ENCODE peak calls at places on chromosome 12, in four cellular contexts. D, E, U and R are unnamed samples.

GRCh38 chr12:52529417-52529816 is 9.2 kb upstream of the KRT5 start:
- DNase-seq in E (no peak), D (no peak), U (no peak), R (no peak)

GRCh38 chr12:124909831-124910560 is 4.5 kb downstream of the UBC start:
- DNase-seq in U (no peak), D (no peak), E (no peak), R (no peak)

GRCh38 chr12:27922591-27923139 is 49.9 kb downstream of the PTHLH start:
- DNase-seq in D (no peak), E (peak; percentile 37), U (no peak), R (no peak)

GRCh38 chr12:12272869-12273268 is 6.0 kb upstream of the LRP6 start:
- DNase-seq in E (no peak), U (no peak), D (no peak), R (no peak)

GRCh38 chr12:87815738-87816137 is 213.5 kb downstream of the C12orf50 start:
- DNase-seq in D (no peak), E (no peak), U (no peak), R (no peak)

GRCh38 chr12:39617887-39618286 is 1.7 kb downstream of the ABCD2 start:
- DNase-seq in U (no peak), E (no peak), D (no peak), R (no peak)

GRCh38 chr12:94149781-94150482 is 1.6 kb downstream of the PLXNC1 start:
- DNase-seq in U (peak; percentile 38), D (peak; percentile 71), E (peak; percentile 64), R (no peak)

GRCh38 chr12:121915841-121916321 is 2.5 kb upstream of the CFAP251 start:
- DNase-seq in U (no peak), E (no peak), D (no peak), R (no peak)

GRCh38 chr12:32031109-32031508 is 71.9 kb downstream of the RESF1 start:
- DNase-seq in E (no peak), U (no peak), D (no peak), R (no peak)

GRCh38 chr12:48567731-48568130 is 2.1 kb downstream of the LALBA start:
- DNase-seq in E (no peak), U (no peak), D (no peak), R (no peak)

GRCh38 chr12:89235189-89235993 is 116.9 kb downstream of the DUSP6 start:
- DNase-seq in U (no peak), D (no peak), E (no peak), R (no peak)

GRCh38 chr12:20808521-20808920 is 2.0 kb upstream of the SLCO1B3 start:
- DNase-seq in E (no peak), U (no peak), D (no peak), R (no peak)

GRCh38 chr12:114168061-114168460 is 201.9 kb upstream of the RBM19 start:
- DNase-seq in E (no peak), D (no peak), U (no peak), R (peak; percentile 14)

GRCh38 chr12:104749555-104749954 is 208.5 kb downstream of the SLC41A2 start:
- DNase-seq in D (no peak), U (no peak), E (no peak), R (no peak)

GRCh38 chr12:113464852-113465719 is 6.6 kb downstream of the LHX5 start:
- DNase-seq in E (no peak), D (no peak), U (no peak), R (no peak)

GRCh38 chr12:60072911-60073310 is 477.1 kb downstream of the SLC16A7 start:
- DNase-seq in U (no peak), E (no peak), D (no peak), R (peak; percentile 28)

GRCh38 chr12:58148405-58148804 is 207.0 kb downstream of the ATP23 start:
- DNase-seq in D (no peak), E (no peak), U (no peak), R (peak; percentile 57)

GRCh38 chr12:6827982-6828670 is at the start of gene P3H3:
- DNase-seq in U (peak; percentile 52), D (no peak), E (peak; percentile 51), R (no peak)

GRCh38 chr12:117151195-117152031 is 38.9 kb downstream of the FBXO21 start:
- DNase-seq in U (peak; percentile 73), E (peak; percentile 84), D (peak; percentile 80), R (no peak)

GRCh38 chr12:60257063-60257462 is 661.2 kb downstream of the SLC16A7 start:
- DNase-seq in U (no peak), D (no peak), E (no peak), R (no peak)

GRCh38 chr12:94458882-94459772 is 540 bp downstream of the CEP83 start:
- DNase-seq in U (no peak), D (no peak), E (no peak), R (peak; percentile 3)

GRCh38 chr12:78797201-78797931 is 67.2 kb upstream of the SYT1 start:
- DNase-seq in U (no peak), D (no peak), E (no peak), R (no peak)

GRCh38 chr12:109385339-109386078 is 37.8 kb downstream of the MYO1H start:
- DNase-seq in D (no peak), U (no peak), E (no peak), R (peak; percentile 27)

GRCh38 chr12:49562831-49563230 is 5.1 kb downstream of the MCRS1 start:
- DNase-seq in D (no peak), U (no peak), E (no peak), R (no peak)

GRCh38 chr12:126474703-126475102 is 1409.5 kb downstream of the AACS start:
- DNase-seq in E (no peak), U (no peak), D (no peak), R (no peak)

GRCh38 chr12:110698171-110698902 is 9.4 kb upstream of the HVCN1 start:
- DNase-seq in E (peak; percentile 81), D (peak; percentile 86), U (peak; percentile 79), R (no peak)

GRCh38 chr12:10131101-10131632 is 1.2 kb upstream of the CLEC7A start:
- DNase-seq in D (no peak), U (no peak), E (no peak), R (no peak)

GRCh38 chr12:2049604-2050540 is 2.9 kb upstream of the CACNA1C start:
- DNase-seq in U (no peak), E (no peak), D (no peak), R (no peak)

GRCh38 chr12:106051853-106052531 is 86.8 kb downstream of the NUAK1 start:
- DNase-seq in U (no peak), E (no peak), D (no peak), R (no peak)

GRCh38 chr12:28629691-28630090 is 439.4 kb downstream of the CCDC91 start:
- DNase-seq in E (no peak), U (no peak), D (no peak), R (no peak)

GRCh38 chr12:52907092-52907810 is 2.4 kb upstream of the KRT8 start:
- DNase-seq in U (peak; percentile 55), D (no peak), E (peak; percentile 50), R (no peak)

GRCh38 chr12:98110516-98110915 is 404.9 kb upstream of the TMPO start:
- DNase-seq in E (no peak), D (no peak), U (no peak), R (no peak)

GRCh38 chr12:128727999-128728398 is 95.8 kb downstream of the SLC15A4 start:
- DNase-seq in E (no peak), U (no peak), D (no peak), R (no peak)

GRCh38 chr12:400828-401227 is 616 bp upstream of the CCDC77 start:
- DNase-seq in U (no peak), D (no peak), E (no peak), R (no peak)

GRCh38 chr12:401235-402126 is at the start of gene CCDC77:
- DNase-seq in U (peak; percentile 87), E (peak; percentile 92), D (peak; percentile 95), R (peak; percentile 46)

DNA sequence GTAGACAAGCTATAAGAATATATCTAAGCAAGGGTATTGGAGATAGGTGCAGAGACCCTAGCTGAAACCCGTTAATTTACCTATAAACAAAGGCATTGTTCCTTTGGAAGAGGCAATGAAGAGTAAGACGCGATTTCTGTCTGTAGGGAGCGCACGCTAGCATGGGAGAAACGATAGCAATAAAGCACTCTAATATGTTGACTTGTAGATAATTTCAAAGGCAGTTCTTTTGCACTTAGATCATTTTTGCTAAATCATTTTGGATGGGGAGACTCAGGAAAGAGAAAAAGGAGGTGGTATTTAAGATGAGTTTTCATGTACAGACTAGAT is 648 bp downstream of the CCDC77 start:
- DNase-seq in U (no peak), D (no peak), E (no peak), R (no peak)
- TF ChIP-seq CTCF in U (no peak), D (no peak), E (no peak), R (peak; percentile 50)

GRCh38 chr12:14729586-14729985 is 33.2 kb upstream of the GUCY2C start:
- DNase-seq in D (no peak), E (no peak), U (no peak), R (no peak)

DNA sequence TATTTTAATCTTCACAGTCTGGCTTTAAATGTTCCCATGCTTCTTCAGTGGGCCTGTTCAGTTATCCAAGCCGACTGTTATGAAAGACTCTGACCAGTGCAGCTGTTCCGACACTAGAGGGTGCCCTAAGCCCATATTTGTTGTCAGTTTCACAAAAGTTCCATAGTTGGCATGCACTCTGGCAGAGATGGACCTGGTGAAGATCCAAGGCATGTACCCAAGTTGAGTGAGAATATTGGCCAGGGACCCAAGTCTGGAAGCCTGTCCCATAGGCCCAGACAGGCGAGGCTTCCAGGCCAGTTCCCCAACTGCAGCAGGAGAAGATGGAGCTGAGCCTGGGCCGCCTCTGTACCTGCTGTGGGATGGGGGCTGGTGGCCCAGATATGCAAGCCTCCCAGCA is 27.4 kb upstream of the GUCY2C start:
- DNase-seq in D (peak; percentile 63), U (peak; percentile 26), E (peak; percentile 61), R (no peak)
- H3K4me3 ChIP-seq in D (no peak overlapping the region), U (no peak overlapping the region), E (no peak overlapping the region), R (no peak overlapping the region)

DNA sequence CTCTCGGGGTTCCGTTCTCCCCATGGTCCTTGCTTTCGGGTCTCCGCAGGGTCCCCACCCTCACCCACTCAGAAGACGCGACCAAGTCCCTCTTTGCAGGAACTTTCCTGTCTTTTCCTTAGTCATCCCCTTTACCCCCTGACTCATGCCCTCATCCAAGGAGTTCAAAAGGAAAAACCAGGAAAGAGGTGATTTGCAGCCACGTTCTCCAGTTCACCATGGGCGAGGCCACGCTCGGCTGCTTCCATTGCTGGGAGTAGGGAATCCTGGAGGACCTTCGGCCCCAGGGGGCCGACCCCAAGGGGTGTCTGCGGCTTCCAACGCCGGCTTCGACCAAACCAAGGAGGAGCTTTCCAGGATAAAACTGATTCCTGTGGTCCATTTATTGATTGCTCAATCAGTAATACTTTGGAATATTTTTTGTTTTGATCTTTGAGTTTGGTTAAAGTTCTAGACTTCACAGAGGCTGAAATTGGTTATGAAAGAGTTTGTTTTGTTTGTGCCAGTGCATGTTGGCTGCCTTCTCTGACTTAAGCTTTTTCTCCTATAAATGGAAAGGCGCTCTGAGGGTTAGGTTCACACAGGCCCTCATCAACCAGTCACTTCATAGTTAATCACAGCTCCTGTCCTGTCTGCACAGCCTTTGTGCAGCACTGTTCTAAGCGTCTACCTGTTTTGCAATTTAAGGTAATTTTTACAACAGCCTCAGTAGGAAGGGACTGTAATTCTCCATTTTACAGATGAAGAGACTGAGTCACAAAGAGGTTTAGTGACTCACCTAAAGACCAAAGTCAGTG is 827 bp downstream of the ALDH2 start:
- DNase-seq in U (peak; percentile 26), D (no peak), E (no peak), R (no peak)
- H3K27me3 ChIP-seq in U (no peaks in the 10 kb centered on the region), D (no peaks in the 10 kb centered on the region), E (no peaks in the 10 kb centered on the region), R (no peaks in the 10 kb centered on the region)

DNA sequence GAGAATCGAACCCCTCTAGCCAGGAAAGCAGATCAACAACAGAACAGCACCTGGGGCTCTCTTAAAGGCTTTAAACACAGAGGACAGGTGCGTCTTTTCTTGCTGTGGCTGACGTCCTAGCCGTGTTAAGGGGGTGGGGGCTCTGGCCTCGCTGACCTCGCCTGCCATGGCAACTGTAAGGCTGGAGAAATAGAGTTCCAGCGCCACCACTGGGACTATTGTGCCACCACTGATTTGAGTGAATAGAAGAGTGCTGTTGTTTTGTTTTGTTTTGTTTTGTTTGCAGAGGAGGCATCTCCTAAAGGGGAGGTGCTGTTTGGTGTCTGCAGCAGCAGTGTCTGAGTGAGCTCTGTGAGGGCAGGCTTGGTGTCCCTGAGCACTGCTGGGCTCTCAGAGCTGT is 34.2 kb upstream of the PRMT8 start:
- DNase-seq in U (no peak), E (no peak), D (no peak), R (no peak)
- TF ChIP-seq CTCF in U (no peak), E (no peak), D (no peak), R (no peak)